ENCODE peak calls at places on chromosomes 6 and 20, in ten cellular contexts. One of them, this sample, is unnamed.

GRCh38 chr6:79833264-79833663 is 114.1 kb downstream of the ELOVL4 start:
- DNase-seq in cardiac fibroblast: no peak
- DNase-seq in PC-3: no peak
- DNase-seq in CD4-positive, alpha-beta T cell: no peak
- DNase-seq in foreskin fibroblast: peak
- DNase-seq in Calu3: no peak
- DNase-seq in BJ: no peak
- DNase-seq in breast epithelium: no peak
- DNase-seq in esophagus squamous epithelium: no peak
- DNase-seq in epithelial cell of proximal tubule: no peak
- DNase-seq in this sample: no peak

GRCh38 chr6:2396856-2397640 is 151.6 kb upstream of the GMDS start:
- DNase-seq in cardiac fibroblast: peak
- DNase-seq in PC-3: no peak
- DNase-seq in CD4-positive, alpha-beta T cell: no peak
- DNase-seq in foreskin fibroblast: peak
- DNase-seq in Calu3: no peak
- DNase-seq in BJ: peak
- DNase-seq in breast epithelium: peak
- DNase-seq in esophagus squamous epithelium: no peak
- DNase-seq in epithelial cell of proximal tubule: peak
- DNase-seq in this sample: peak

GRCh38 chr6:147087641-147088040 is 116.6 kb upstream of the STXBP5 start:
- DNase-seq in cardiac fibroblast: peak
- DNase-seq in PC-3: no peak
- DNase-seq in CD4-positive, alpha-beta T cell: no peak
- DNase-seq in foreskin fibroblast: no peak
- DNase-seq in Calu3: no peak
- DNase-seq in BJ: no peak
- DNase-seq in breast epithelium: no peak
- DNase-seq in esophagus squamous epithelium: no peak
- DNase-seq in epithelial cell of proximal tubule: no peak
- DNase-seq in this sample: no peak

GRCh38 chr6:10151144-10151915 is 263.5 kb downstream of the TFAP2A start:
- DNase-seq in cardiac fibroblast: no peak
- DNase-seq in PC-3: peak
- DNase-seq in CD4-positive, alpha-beta T cell: no peak
- DNase-seq in foreskin fibroblast: peak
- DNase-seq in Calu3: no peak
- DNase-seq in BJ: peak
- DNase-seq in breast epithelium: no peak
- DNase-seq in esophagus squamous epithelium: no peak
- DNase-seq in epithelial cell of proximal tubule: no peak
- DNase-seq in this sample: no peak

GRCh38 chr6:16437095-16437494 is 198.7 kb downstream of the GMPR start:
- DNase-seq in cardiac fibroblast: no peak
- DNase-seq in PC-3: no peak
- DNase-seq in CD4-positive, alpha-beta T cell: no peak
- DNase-seq in foreskin fibroblast: no peak
- DNase-seq in Calu3: no peak
- DNase-seq in BJ: no peak
- DNase-seq in breast epithelium: no peak
- DNase-seq in esophagus squamous epithelium: no peak
- DNase-seq in epithelial cell of proximal tubule: no peak
- DNase-seq in this sample: no peak

GRCh38 chr20:1001116-1001515 is 995 bp downstream of the RSPO4 start:
- DNase-seq in cardiac fibroblast: no peak
- DNase-seq in PC-3: no peak
- DNase-seq in CD4-positive, alpha-beta T cell: no peak
- DNase-seq in foreskin fibroblast: no peak
- DNase-seq in Calu3: no peak
- DNase-seq in BJ: no peak
- DNase-seq in breast epithelium: no peak
- DNase-seq in esophagus squamous epithelium: no peak
- DNase-seq in epithelial cell of proximal tubule: no peak
- DNase-seq in this sample: no peak

GRCh38 chr20:37901667-37902503 is 1.0 kb upstream of the VSTM2L start:
- DNase-seq in cardiac fibroblast: peak
- DNase-seq in PC-3: peak
- DNase-seq in CD4-positive, alpha-beta T cell: no peak
- DNase-seq in foreskin fibroblast: peak
- DNase-seq in Calu3: peak
- DNase-seq in BJ: no peak
- DNase-seq in breast epithelium: peak
- DNase-seq in esophagus squamous epithelium: no peak
- DNase-seq in epithelial cell of proximal tubule: peak
- DNase-seq in this sample: peak

GRCh38 chr6:157556671-157557430 is 175.9 kb downstream of the ZDHHC14 start:
- DNase-seq in cardiac fibroblast: no peak
- DNase-seq in PC-3: no peak
- DNase-seq in CD4-positive, alpha-beta T cell: no peak
- DNase-seq in foreskin fibroblast: no peak
- DNase-seq in Calu3: no peak
- DNase-seq in BJ: no peak
- DNase-seq in breast epithelium: no peak
- DNase-seq in esophagus squamous epithelium: no peak
- DNase-seq in epithelial cell of proximal tubule: no peak
- DNase-seq in this sample: no peak

GRCh38 chr6:43076093-43076927 is at the start of gene PTK7:
- DNase-seq in cardiac fibroblast: peak
- DNase-seq in PC-3: peak
- DNase-seq in CD4-positive, alpha-beta T cell: no peak
- DNase-seq in foreskin fibroblast: peak
- DNase-seq in Calu3: peak
- DNase-seq in BJ: no peak
- DNase-seq in breast epithelium: peak
- DNase-seq in esophagus squamous epithelium: no peak
- DNase-seq in epithelial cell of proximal tubule: no peak
- DNase-seq in this sample: no peak

GRCh38 chr20:22098451-22098850 is 393.0 kb downstream of the PAX1 start:
- DNase-seq in cardiac fibroblast: no peak
- DNase-seq in PC-3: no peak
- DNase-seq in CD4-positive, alpha-beta T cell: no peak
- DNase-seq in foreskin fibroblast: no peak
- DNase-seq in Calu3: no peak
- DNase-seq in BJ: no peak
- DNase-seq in breast epithelium: no peak
- DNase-seq in esophagus squamous epithelium: no peak
- DNase-seq in epithelial cell of proximal tubule: no peak
- DNase-seq in this sample: no peak

GRCh38 chr20:41223112-41223511 is 85.8 kb downstream of the PLCG1 start:
- DNase-seq in cardiac fibroblast: no peak
- DNase-seq in PC-3: no peak
- DNase-seq in CD4-positive, alpha-beta T cell: no peak
- DNase-seq in foreskin fibroblast: peak
- DNase-seq in Calu3: no peak
- DNase-seq in BJ: no peak
- DNase-seq in breast epithelium: no peak
- DNase-seq in esophagus squamous epithelium: no peak
- DNase-seq in epithelial cell of proximal tubule: no peak
- DNase-seq in this sample: no peak

DNA sequence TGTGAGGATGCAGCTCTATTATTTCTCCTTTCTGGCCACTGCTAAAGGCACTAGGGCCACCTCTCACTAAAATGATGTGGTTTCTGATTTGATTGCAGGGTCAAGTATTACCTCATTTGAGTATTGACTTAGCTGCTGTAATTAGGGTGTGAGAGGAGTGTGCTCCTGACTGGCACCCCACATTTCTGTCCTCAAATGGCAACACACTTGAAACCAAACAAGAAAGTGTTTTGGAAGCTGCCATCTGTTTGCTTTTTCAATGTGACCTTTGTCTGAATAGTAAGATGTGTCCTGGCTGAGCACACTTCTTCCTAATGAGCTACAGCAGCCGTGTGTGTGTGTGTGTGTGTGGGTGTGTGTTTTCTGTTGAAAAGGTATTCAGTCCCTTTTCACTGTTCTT is 62.8 kb upstream of the SCP2D1 start:
- DNase-seq in cardiac fibroblast: no peak
- DNase-seq in PC-3: no peak
- DNase-seq in CD4-positive, alpha-beta T cell: no peak
- DNase-seq in foreskin fibroblast: no peak
- DNase-seq in Calu3: no peak
- DNase-seq in BJ: no peak
- DNase-seq in breast epithelium: no peak
- DNase-seq in esophagus squamous epithelium: no peak
- DNase-seq in epithelial cell of proximal tubule: no peak
- DNase-seq in this sample: no peak
- TF ChIP-seq CTCF in cardiac fibroblast: no peak
- TF ChIP-seq CTCF in PC-3: no peak
- TF ChIP-seq CTCF in CD4-positive, alpha-beta T cell: no peak
- TF ChIP-seq CTCF in foreskin fibroblast: no peak
- TF ChIP-seq CTCF in Calu3: no peak
- TF ChIP-seq CTCF in BJ: no peak
- TF ChIP-seq CTCF in breast epithelium: no peak
- TF ChIP-seq CTCF in esophagus squamous epithelium: no peak
- TF ChIP-seq CTCF in epithelial cell of proximal tubule: no peak
- TF ChIP-seq CTCF in this sample: no peak

GRCh38 chr6:3442444-3443220 is 14.2 kb downstream of the SLC22A23 start:
- DNase-seq in cardiac fibroblast: peak
- DNase-seq in PC-3: peak
- DNase-seq in CD4-positive, alpha-beta T cell: no peak
- DNase-seq in foreskin fibroblast: peak
- DNase-seq in Calu3: no peak
- DNase-seq in BJ: no peak
- DNase-seq in breast epithelium: no peak
- DNase-seq in esophagus squamous epithelium: no peak
- DNase-seq in epithelial cell of proximal tubule: peak
- DNase-seq in this sample: no peak

GRCh38 chr6:3447005-3447404 is 9.8 kb downstream of the SLC22A23 start:
- DNase-seq in cardiac fibroblast: no peak
- DNase-seq in PC-3: no peak
- DNase-seq in CD4-positive, alpha-beta T cell: no peak
- DNase-seq in foreskin fibroblast: no peak
- DNase-seq in Calu3: no peak
- DNase-seq in BJ: no peak
- DNase-seq in breast epithelium: no peak
- DNase-seq in esophagus squamous epithelium: no peak
- DNase-seq in epithelial cell of proximal tubule: no peak
- DNase-seq in this sample: no peak

GRCh38 chr6:3443221-3443515 is 13.7 kb downstream of the SLC22A23 start:
- DNase-seq in cardiac fibroblast: no peak
- DNase-seq in PC-3: no peak
- DNase-seq in CD4-positive, alpha-beta T cell: no peak
- DNase-seq in foreskin fibroblast: no peak
- DNase-seq in Calu3: no peak
- DNase-seq in BJ: no peak
- DNase-seq in breast epithelium: no peak
- DNase-seq in esophagus squamous epithelium: no peak
- DNase-seq in epithelial cell of proximal tubule: no peak
- DNase-seq in this sample: no peak

GRCh38 chr6:3446197-3446596 is 10.7 kb downstream of the SLC22A23 start:
- DNase-seq in cardiac fibroblast: no peak
- DNase-seq in PC-3: no peak
- DNase-seq in CD4-positive, alpha-beta T cell: no peak
- DNase-seq in foreskin fibroblast: no peak
- DNase-seq in Calu3: no peak
- DNase-seq in BJ: no peak
- DNase-seq in breast epithelium: no peak
- DNase-seq in esophagus squamous epithelium: no peak
- DNase-seq in epithelial cell of proximal tubule: no peak
- DNase-seq in this sample: no peak

DNA sequence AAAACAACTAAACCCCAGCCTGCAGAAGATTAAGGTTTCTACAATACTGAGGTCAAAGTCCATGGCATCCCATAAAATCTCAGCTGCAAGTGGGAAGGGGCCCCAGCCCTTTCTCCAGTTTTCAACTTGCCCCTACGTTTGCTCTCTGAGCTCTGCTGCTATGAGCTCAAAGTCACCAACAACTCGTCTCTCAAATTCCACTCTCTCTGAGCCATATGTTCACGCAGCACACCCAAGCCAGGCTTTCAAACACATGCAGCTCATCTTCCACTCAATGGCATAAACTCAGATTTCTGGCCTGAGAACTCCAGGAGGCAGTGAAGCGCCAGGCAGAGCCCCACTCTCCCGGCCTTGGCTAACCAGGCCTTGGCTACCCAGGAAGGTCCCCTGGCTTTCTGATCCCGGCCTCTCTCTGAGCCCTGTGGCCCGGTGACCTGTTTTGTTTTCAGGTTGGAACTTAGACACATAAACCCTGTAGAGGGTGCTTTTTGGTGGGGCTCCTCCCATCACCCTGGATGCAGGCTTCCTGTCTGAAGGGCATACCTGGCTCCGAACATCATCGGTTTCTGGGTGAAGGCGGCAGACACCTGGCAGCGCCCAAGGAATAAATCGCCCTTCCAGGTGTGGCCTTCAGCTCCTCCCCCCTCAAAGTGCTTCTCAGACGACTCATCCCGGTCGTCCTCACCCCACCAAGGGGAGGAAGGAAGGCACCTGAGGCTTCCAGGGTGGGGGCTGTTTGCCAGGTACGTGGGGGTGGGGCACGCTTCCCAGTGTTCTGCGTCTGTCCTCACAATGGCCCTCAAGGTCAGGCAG is 12.4 kb downstream of the SLC22A23 start:
- DNase-seq in cardiac fibroblast: no peak
- DNase-seq in PC-3: peak
- DNase-seq in CD4-positive, alpha-beta T cell: no peak
- DNase-seq in foreskin fibroblast: no peak
- DNase-seq in Calu3: no peak
- DNase-seq in BJ: no peak
- DNase-seq in breast epithelium: no peak
- DNase-seq in esophagus squamous epithelium: no peak
- DNase-seq in epithelial cell of proximal tubule: no peak
- DNase-seq in this sample: no peak
- TF ChIP-seq CTCF in cardiac fibroblast: no peak
- TF ChIP-seq CTCF in PC-3: no peak
- TF ChIP-seq CTCF in CD4-positive, alpha-beta T cell: no peak
- TF ChIP-seq CTCF in foreskin fibroblast: no peak
- TF ChIP-seq CTCF in Calu3: no peak
- TF ChIP-seq CTCF in BJ: no peak
- TF ChIP-seq CTCF in breast epithelium: no peak
- TF ChIP-seq CTCF in esophagus squamous epithelium: no peak
- TF ChIP-seq CTCF in epithelial cell of proximal tubule: no peak
- TF ChIP-seq CTCF in this sample: no peak

DNA sequence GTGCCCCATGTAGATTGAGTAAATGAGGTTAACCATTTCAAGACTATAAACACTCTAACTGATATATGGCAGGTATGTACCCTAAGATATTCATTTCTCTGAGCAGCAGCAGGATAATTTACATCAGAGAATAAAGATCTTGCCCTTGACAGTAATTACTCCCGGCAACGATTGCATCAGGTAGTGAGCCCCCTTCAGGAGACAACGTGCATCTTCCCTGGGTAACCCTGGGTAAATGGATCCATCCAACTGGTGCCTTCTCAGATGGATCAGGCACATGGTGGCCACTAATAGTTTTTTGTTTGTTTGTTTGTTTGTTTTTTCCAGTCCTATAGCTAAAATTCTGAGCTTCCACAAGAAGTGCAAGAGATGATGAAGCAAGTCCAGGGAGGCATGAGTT is 469.4 kb upstream of the SLC35B3 start:
- DNase-seq in cardiac fibroblast: no peak
- DNase-seq in PC-3: peak
- DNase-seq in CD4-positive, alpha-beta T cell: no peak
- DNase-seq in foreskin fibroblast: no peak
- DNase-seq in Calu3: no peak
- DNase-seq in BJ: no peak
- DNase-seq in breast epithelium: no peak
- DNase-seq in esophagus squamous epithelium: no peak
- DNase-seq in epithelial cell of proximal tubule: no peak
- DNase-seq in this sample: no peak
- TF ChIP-seq CTCF in cardiac fibroblast: no peak
- TF ChIP-seq CTCF in PC-3: peak
- TF ChIP-seq CTCF in CD4-positive, alpha-beta T cell: no peak
- TF ChIP-seq CTCF in foreskin fibroblast: no peak
- TF ChIP-seq CTCF in Calu3: no peak
- TF ChIP-seq CTCF in BJ: no peak
- TF ChIP-seq CTCF in breast epithelium: no peak
- TF ChIP-seq CTCF in esophagus squamous epithelium: no peak
- TF ChIP-seq CTCF in epithelial cell of proximal tubule: peak
- TF ChIP-seq CTCF in this sample: peak

GRCh38 chr6:170150590-170150945 is 140.3 kb downstream of the DLL1 start:
- DNase-seq in cardiac fibroblast: no peak
- DNase-seq in PC-3: no peak
- DNase-seq in CD4-positive, alpha-beta T cell: no peak
- DNase-seq in foreskin fibroblast: no peak
- DNase-seq in Calu3: no peak
- DNase-seq in BJ: no peak
- DNase-seq in breast epithelium: no peak
- DNase-seq in esophagus squamous epithelium: no peak
- DNase-seq in epithelial cell of proximal tubule: no peak
- DNase-seq in this sample: no peak
- TF ChIP-seq CTCF in cardiac fibroblast: no peak
- TF ChIP-seq CTCF in PC-3: no peak
- TF ChIP-seq CTCF in CD4-positive, alpha-beta T cell: no peak
- TF ChIP-seq CTCF in foreskin fibroblast: no peak
- TF ChIP-seq CTCF in Calu3: no peak
- TF ChIP-seq CTCF in BJ: no peak
- TF ChIP-seq CTCF in breast epithelium: no peak
- TF ChIP-seq CTCF in esophagus squamous epithelium: no peak
- TF ChIP-seq CTCF in epithelial cell of proximal tubule: peak
- TF ChIP-seq CTCF in this sample: no peak